ENCODE peak calls at places on chromosomes 1 and 21, in ten cellular contexts. A is nephron progenitor cell; K is left ventricle myocardium inferior; V is choroid plexus epithelial cell; Q is stimulated activated CD4-positive, alpha-beta T cell treated with anti-CD3 and anti-CD28 coated beads, Interleukin-1b, Interleukin-23, amount 100 ng/mL, for 1 hour; Y is AG09309; N is MM.1S; M is NCI-H1092; G is COLO829; F is activated CD4-positive, alpha-beta T cell treated with anti-CD3 and anti-CD28 coated beads, Interleukin-2, amount 10 ng/mL, durations not matched to agents 7 days and 5 days. W is an unnamed sample.

GRCh38 chr1:26045712-26046312 is at the start of gene SLC30A2:
- DNase-seq in A (peak), K (no peak), V (no peak), Q (no peak), Y (no peak), N (no peak), M (no peak), G (no peak), F (no peak), W (no peak)

GRCh38 chr1:48246727-48247126 is 24.2 kb downstream of the SLC5A9 start:
- DNase-seq in A (no peak), K (peak), V (no peak), Q (no peak), Y (no peak), N (no peak), M (peak), G (no peak), F (no peak), W (no peak)

GRCh38 chr1:70528591-70529333 is 117.7 kb downstream of the CTH start:
- DNase-seq in A (peak), K (no peak), V (peak), Q (no peak), Y (no peak), N (peak), M (peak), G (peak), F (peak), W (no peak)

GRCh38 chr1:203011582-203011981 is 4.4 kb downstream of the TMEM183A start:
- DNase-seq in A (no peak), K (no peak), V (no peak), Q (no peak), Y (no peak), N (no peak), M (no peak), G (no peak), F (no peak), W (no peak)

GRCh38 chr21:28402616-28402989 is 590.1 kb downstream of the LTN1 start:
- DNase-seq in A (no peak), K (no peak), V (no peak), Q (no peak), Y (no peak), N (no peak), M (no peak), G (no peak), F (no peak), W (no peak)

GRCh38 chr1:220783453-220783852 is 3.3 kb upstream of the MTARC1 start:
- DNase-seq in A (no peak), K (no peak), V (no peak), Q (no peak), Y (no peak), N (no peak), M (no peak), G (no peak), F (no peak), W (no peak)

GRCh38 chr1:30412241-30413110 is 310.9 kb downstream of the MATN1 start:
- DNase-seq in A (no peak), K (no peak), V (no peak), Q (no peak), Y (no peak), N (no peak), M (no peak), G (no peak), F (no peak), W (no peak)

GRCh38 chr1:109631513-109632260 is 12.1 kb downstream of the AMPD2 start:
- DNase-seq in A (no peak), K (no peak), V (no peak), Q (no peak), Y (no peak), N (no peak), M (no peak), G (no peak), F (peak), W (no peak)

GRCh38 chr21:41783476-41784150 is 16.8 kb upstream of the RIPK4 start:
- DNase-seq in A (peak), K (no peak), V (peak), Q (no peak), Y (peak), N (no peak), M (peak), G (no peak), F (peak), W (no peak)

GRCh38 chr1:162412002-162412401 is at the start of gene SH2D1B:
- DNase-seq in A (no peak), K (no peak), V (peak), Q (no peak), Y (no peak), N (no peak), M (no peak), G (no peak), F (no peak), W (no peak)

GRCh38 chr1:161258439-161259386 is at the start of gene PCP4L1:
- DNase-seq in A (peak), K (peak), V (peak), Q (peak), Y (no peak), N (peak), M (no peak), G (no peak), F (peak), W (peak)

GRCh38 chr1:161506336-161507223 is 1.3 kb downstream of the FCGR2A start:
- DNase-seq in A (no peak), K (peak), V (peak), Q (no peak), Y (no peak), N (no peak), M (no peak), G (peak), F (no peak), W (no peak)

GRCh38 chr1:11733351-11733750 is 2.6 kb upstream of the AGTRAP start:
- DNase-seq in A (no peak), K (no peak), V (no peak), Q (no peak), Y (no peak), N (no peak), M (no peak), G (no peak), F (no peak), W (no peak)

GRCh38 chr21:45455321-45456013 is 50.5 kb downstream of the COL18A1 start:
- DNase-seq in A (no peak), K (peak), V (no peak), Q (no peak), Y (no peak), N (no peak), M (no peak), G (no peak), F (no peak), W (peak)

GRCh38 chr1:232793944-232794343 is 11.3 kb upstream of the MAP10 start:
- DNase-seq in A (no peak), K (no peak), V (peak), Q (no peak), Y (peak), N (peak), M (peak), G (no peak), F (peak), W (no peak)

GRCh38 chr1:9251501-9251900 is 16.9 kb downstream of the H6PD start:
- DNase-seq in A (no peak), K (peak), V (no peak), Q (no peak), Y (no peak), N (no peak), M (no peak), G (no peak), F (no peak), W (no peak)

GRCh38 chr21:35203093-35204021 is 154.3 kb upstream of the RUNX1 start:
- DNase-seq in A (no peak), K (no peak), V (peak), Q (no peak), Y (no peak), N (no peak), M (no peak), G (no peak), F (no peak), W (no peak)

GRCh38 chr1:229365574-229365973 is 22.7 kb upstream of the CCSAP start:
- DNase-seq in A (no peak), K (no peak), V (no peak), Q (no peak), Y (no peak), N (no peak), M (no peak), G (no peak), F (no peak), W (no peak)

GRCh38 chr1:182752077-182752826 is 37.3 kb upstream of the NPL start:
- DNase-seq in A (peak), K (peak), V (no peak), Q (no peak), Y (no peak), N (no peak), M (no peak), G (peak), F (no peak), W (no peak)

GRCh38 chr1:30888391-30888790 is 20.2 kb downstream of the SDC3 start:
- DNase-seq in A (peak), K (peak), V (peak), Q (no peak), Y (peak), N (no peak), M (no peak), G (no peak), F (no peak), W (no peak)

GRCh38 chr1:212916395-212917133 is 33.8 kb upstream of the VASH2 start:
- DNase-seq in A (peak), K (peak), V (peak), Q (no peak), Y (no peak), N (no peak), M (no peak), G (peak), F (no peak), W (no peak)

GRCh38 chr1:33055210-33055991 is 18.7 kb upstream of the AK2 start:
- DNase-seq in A (peak), K (peak), V (peak), Q (no peak), Y (peak), N (peak), M (peak), G (peak), F (peak), W (peak)

GRCh38 chr1:202143011-202143767 is 1.3 kb downstream of the ARL8A start:
- DNase-seq in A (no peak), K (peak), V (no peak), Q (no peak), Y (no peak), N (peak), M (no peak), G (no peak), F (no peak), W (peak)

GRCh38 chr1:37098196-37098595 is 63.9 kb upstream of the GRIK3 start:
- DNase-seq in A (no peak), K (no peak), V (no peak), Q (no peak), Y (no peak), N (no peak), M (no peak), G (no peak), F (no peak), W (no peak)

GRCh38 chr1:152109231-152109997 is 5.8 kb downstream of the TCHH start:
- DNase-seq in A (no peak), K (no peak), V (no peak), Q (no peak), Y (no peak), N (no peak), M (no peak), G (no peak), F (no peak), W (no peak)

GRCh38 chr1:7404046-7404742 is 366.9 kb upstream of the VAMP3 start:
- DNase-seq in A (no peak), K (no peak), V (no peak), Q (no peak), Y (no peak), N (no peak), M (no peak), G (no peak), F (no peak), W (no peak)

GRCh38 chr21:16533692-16534407 is 804.1 kb downstream of the USP25 start:
- DNase-seq in A (no peak), K (no peak), V (no peak), Q (no peak), Y (no peak), N (no peak), M (no peak), G (no peak), F (no peak), W (peak)

GRCh38 chr1:87958201-87958600 is 629.5 kb downstream of the LMO4 start:
- DNase-seq in A (no peak), K (no peak), V (peak), Q (no peak), Y (no peak), N (no peak), M (no peak), G (no peak), F (no peak), W (no peak)

GRCh38 chr1:26791138-26791537 is 3.4 kb downstream of the PIGV start:
- DNase-seq in A (no peak), K (no peak), V (no peak), Q (no peak), Y (no peak), N (no peak), M (no peak), G (no peak), F (no peak), W (no peak)

GRCh38 chr21:19256934-19257660 is 853.5 kb upstream of the TMPRSS15 start:
- DNase-seq in A (no peak), K (peak), V (no peak), Q (no peak), Y (no peak), N (no peak), M (no peak), G (no peak), F (no peak), W (no peak)

GRCh38 chr1:61640531-61641125 is 84.3 kb downstream of the TM2D1 start:
- DNase-seq in A (no peak), K (peak), V (no peak), Q (no peak), Y (no peak), N (no peak), M (peak), G (no peak), F (no peak), W (no peak)

GRCh38 chr1:101376121-101377095 is 139.6 kb downstream of the S1PR1 start:
- DNase-seq in A (no peak), K (no peak), V (no peak), Q (no peak), Y (no peak), N (no peak), M (no peak), G (no peak), F (no peak), W (no peak)

GRCh38 chr1:20575544-20576056 is 13.3 kb upstream of the CDA start:
- DNase-seq in A (no peak), K (no peak), V (no peak), Q (no peak), Y (no peak), N (no peak), M (no peak), G (no peak), F (no peak), W (no peak)

GRCh38 chr1:235417101-235417697 is 50.0 kb downstream of the TBCE start:
- DNase-seq in A (peak), K (no peak), V (peak), Q (peak), Y (peak), N (peak), M (peak), G (peak), F (peak), W (peak)

GRCh38 chr1:223006794-223007193 is 136.3 kb downstream of the TLR5 start:
- DNase-seq in A (no peak), K (no peak), V (no peak), Q (no peak), Y (no peak), N (no peak), M (no peak), G (no peak), F (no peak), W (no peak)

GRCh38 chr21:43717166-43717853 is 1.6 kb upstream of the PDXK start:
- DNase-seq in A (no peak), K (no peak), V (no peak), Q (no peak), Y (no peak), N (peak), M (no peak), G (no peak), F (no peak), W (no peak)

GRCh38 chr1:25927541-25928265 is 21.5 kb upstream of the STMN1 start:
- DNase-seq in A (peak), K (no peak), V (no peak), Q (no peak), Y (no peak), N (no peak), M (peak), G (no peak), F (no peak), W (no peak)

W was measured in C1 segment of cervical spinal cord.